ENCODE peak calls at places on chromosomes 13 and 19, in five cellular contexts. X is stomach, Z is AG04450, A is esophagus squamous epithelium, D is aorta. S is an unnamed sample.

GRCh38 chr13:75721307-75721706 is 85.2 kb downstream of the LMO7 start:
- DNase-seq in X (no peak), Z (no peak), A (no peak), D (no peak), S (no peak)

GRCh38 chr19:38229585-38230073 is 5.6 kb upstream of the DPF1 start:
- DNase-seq in X (peak), Z (peak), A (no peak), D (peak), S (no peak)

GRCh38 chr19:58305932-58306323 is 751 bp downstream of the ERVK3-1 start:
- DNase-seq in X (no peak), Z (no peak), A (no peak), D (no peak), S (no peak)

GRCh38 chr19:30162718-30163117 is 209.5 kb upstream of the ZNF536 start:
- DNase-seq in X (no peak), Z (no peak), A (no peak), D (no peak), S (no peak)

GRCh38 chr19:13995017-13995728 is 10.9 kb downstream of the RFX1 start:
- DNase-seq in X (no peak), Z (no peak), A (no peak), D (no peak), S (no peak)

GRCh38 chr19:35644987-35645679 is 3.0 kb upstream of the COX6B1 start:
- DNase-seq in X (peak), Z (no peak), A (no peak), D (peak), S (peak)

GRCh38 chr13:43235028-43235427 is 211.6 kb downstream of the DNAJC15 start:
- DNase-seq in X (no peak), Z (no peak), A (no peak), D (no peak), S (no peak)

GRCh38 chr19:9936151-9937000 is at the start of gene OLFM2:
- DNase-seq in X (no peak), Z (no peak), A (no peak), D (no peak), S (no peak)

GRCh38 chr19:49408816-49409440 is 14.3 kb downstream of the PTH2 start:
- DNase-seq in X (no peak), Z (no peak), A (no peak), D (no peak), S (no peak)

GRCh38 chr13:26601669-26602068 is 44.2 kb downstream of the WASF3 start:
- DNase-seq in X (no peak), Z (no peak), A (no peak), D (no peak), S (no peak)

GRCh38 chr19:11152318-11153062 is 3.1 kb downstream of the SPC24 start:
- DNase-seq in X (peak), Z (no peak), A (no peak), D (peak), S (peak)

GRCh38 chr13:22498006-22498405 is 682.8 kb upstream of the SGCG start:
- DNase-seq in X (no peak), Z (no peak), A (no peak), D (no peak), S (no peak)

GRCh38 chr19:43464089-43464775 is 1.2 kb downstream of the LYPD3 start:
- DNase-seq in X (peak), Z (no peak), A (peak), D (peak), S (no peak)

GRCh38 chr13:110641055-110642015 is 26.0 kb downstream of the NAXD start:
- DNase-seq in X (peak), Z (no peak), A (no peak), D (no peak), S (no peak)

GRCh38 chr19:13610042-13610691 is 103.9 kb upstream of the CACNA1A start:
- DNase-seq in X (peak), Z (no peak), A (no peak), D (peak), S (no peak)

GRCh38 chr13:32969516-32969941 is 46.7 kb upstream of the KL start:
- DNase-seq in X (no peak), Z (peak), A (no peak), D (no peak), S (no peak)

DNA sequence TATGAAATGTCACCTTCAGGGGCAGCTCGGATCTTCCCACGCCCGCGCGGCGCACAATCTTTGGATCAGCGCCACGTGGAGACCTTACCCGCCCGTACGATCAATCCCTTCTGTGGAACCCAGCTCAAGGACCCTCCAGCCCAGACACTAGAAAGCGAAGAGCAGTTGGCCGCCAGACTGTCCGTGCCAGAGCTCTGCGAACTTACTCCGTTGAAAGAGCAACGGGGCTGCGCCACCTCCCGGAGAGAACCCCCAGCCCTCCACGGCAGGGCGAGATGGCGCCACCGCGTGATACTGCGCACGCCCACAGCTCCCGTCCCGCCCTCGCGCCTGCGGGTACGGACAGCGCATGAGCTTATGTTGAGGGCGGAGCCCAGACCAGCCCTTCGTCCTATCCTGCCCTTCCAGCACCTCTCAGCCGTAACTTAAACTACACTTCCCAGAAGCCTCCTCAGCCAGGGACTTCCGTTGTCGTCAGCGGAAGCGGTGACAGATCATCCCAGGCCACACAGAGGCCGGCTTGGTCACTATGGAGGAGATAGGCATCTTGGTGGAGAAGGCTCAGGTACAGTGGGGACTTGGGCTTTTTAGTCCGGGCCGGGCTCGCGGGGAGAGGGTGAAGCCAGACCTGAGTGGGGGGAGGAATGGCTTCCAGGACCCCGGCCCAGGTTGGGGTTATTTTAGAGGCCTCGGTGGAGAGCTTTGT is at the start of gene PSMC4:
- DNase-seq in X (peak), Z (peak), A (peak), D (peak), S (peak)
- H3K27ac ChIP-seq in X (peak), Z (peak), A (peak), D (peak), S (peak)

GRCh38 chr13:35699805-35700204 is 223.3 kb upstream of the MAB21L1 start:
- DNase-seq in X (no peak), Z (no peak), A (no peak), D (no peak), S (no peak)
- H3K27ac ChIP-seq in X (peak), Z (peak), A (peak), D (no peak), S (no peak)

GRCh38 chr19:16124953-16125352 is 13.3 kb downstream of the RAB8A start:
- DNase-seq in X (no peak), Z (no peak), A (no peak), D (no peak), S (no peak)

GRCh38 chr19:16118489-16119033 is 6.9 kb downstream of the RAB8A start:
- DNase-seq in X (peak), Z (no peak), A (peak), D (no peak), S (no peak)

GRCh38 chr19:16117594-16118033 is 5.9 kb downstream of the RAB8A start:
- DNase-seq in X (no peak), Z (no peak), A (no peak), D (no peak), S (no peak)

GRCh38 chr19:16121967-16122366 is 10.3 kb downstream of the RAB8A start:
- DNase-seq in X (no peak), Z (no peak), A (no peak), D (no peak), S (no peak)

DNA sequence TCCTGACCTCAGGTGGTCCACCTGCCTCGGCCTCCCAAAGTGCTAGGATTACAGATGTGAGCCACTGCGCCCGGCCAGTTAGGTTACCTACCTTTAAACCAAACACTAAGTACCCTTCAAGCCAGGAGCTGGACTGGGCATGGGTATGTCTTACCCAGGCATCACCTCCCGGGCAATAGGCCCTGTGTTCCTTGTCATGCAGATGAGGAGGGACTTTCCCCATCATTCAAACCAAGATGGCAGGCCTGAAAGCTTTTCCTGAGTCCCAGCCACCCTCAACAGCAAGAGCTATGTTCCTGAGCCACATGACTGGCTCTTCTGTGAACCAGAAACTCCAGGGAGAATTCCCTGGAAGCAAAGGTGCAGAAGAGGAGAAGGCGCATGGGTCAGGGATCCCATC is 9.5 kb downstream of the RAB8A start:
- DNase-seq in X (no peak), Z (no peak), A (no peak), D (no peak), S (no peak)
- H3K27ac ChIP-seq in X (no peak), Z (no peak), A (peak), D (no peak), S (no peak)

DNA sequence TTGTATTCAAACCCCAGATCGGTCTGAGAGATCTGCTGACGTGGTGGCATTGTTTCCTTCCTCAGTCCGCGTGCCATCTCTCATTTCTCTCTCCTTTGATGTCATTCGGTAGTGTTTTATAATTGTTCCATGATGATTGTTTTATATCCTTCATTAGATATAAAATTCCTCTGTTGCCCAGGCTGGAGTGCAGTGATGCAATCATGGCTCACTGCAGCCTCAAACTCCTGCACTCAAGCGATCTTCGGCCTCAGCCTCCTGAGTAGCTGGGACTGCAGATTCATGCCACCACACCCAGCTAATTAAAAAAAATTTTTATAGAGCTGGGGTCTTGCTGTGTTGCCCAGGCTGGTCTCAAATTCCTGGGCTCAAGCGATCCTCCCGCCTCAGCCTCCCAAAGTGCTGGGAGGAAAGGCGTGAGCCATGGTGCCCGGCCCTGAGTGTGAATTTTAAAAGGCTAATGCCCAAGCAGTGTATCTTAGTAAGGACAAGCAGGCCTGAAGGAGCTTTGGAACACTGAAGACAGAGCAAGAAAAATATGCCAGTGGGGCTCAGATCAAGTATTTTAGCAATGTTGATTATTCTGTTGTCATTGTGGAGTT is 5.3 kb downstream of the ZNF57 start:
- DNase-seq in X (no peak), Z (no peak), A (no peak), D (peak), S (no peak)
- H3K27ac ChIP-seq in X (no peak), Z (no peak), A (no peak), D (no peak), S (no peak)

GRCh38 chr19:51709575-51709974 is 14.2 kb downstream of the HAS1 start:
- DNase-seq in X (no peak), Z (no peak), A (no peak), D (no peak), S (peak)
- H3K27ac ChIP-seq in X (no peak), Z (no peak), A (no peak), D (no peak), S (no peak)

GRCh38 chr13:99873141-99873540 is 98.4 kb downstream of the ZIC5 start:
- DNase-seq in X (no peak), Z (no peak), A (no peak), D (no peak), S (no peak)

GRCh38 chr13:99871249-99871898 is 100.2 kb downstream of the ZIC5 start:
- DNase-seq in X (no peak), Z (no peak), A (no peak), D (no peak), S (no peak)

GRCh38 chr13:99875391-99875790 is 96.2 kb downstream of the ZIC5 start:
- DNase-seq in X (no peak), Z (no peak), A (no peak), D (no peak), S (no peak)

GRCh38 chr13:99876651-99877050 is 94.9 kb downstream of the ZIC5 start:
- DNase-seq in X (no peak), Z (no peak), A (no peak), D (no peak), S (no peak)

GRCh38 chr13:99873832-99874430 is 97.6 kb downstream of the ZIC5 start:
- DNase-seq in X (no peak), Z (no peak), A (no peak), D (no peak), S (no peak)
- H3K27ac ChIP-seq in X (no peak), Z (no peak), A (no peak), D (no peak), S (no peak)

GRCh38 chr19:5690955-5691204 is 785 bp downstream of the RPL36 start:
- DNase-seq in X (no peak), Z (no peak), A (no peak), D (no peak), S (no peak)
- H3K27ac ChIP-seq in X (peak), Z (no peak), A (peak), D (peak), S (peak)

GRCh38 chr19:344625-345319 is at the start of gene MIER2:
- DNase-seq in X (peak), Z (peak), A (no peak), D (peak), S (no peak)
- H3K27ac ChIP-seq in X (peak), Z (peak), A (peak), D (no peak), S (peak)

S was measured in coronary artery.